ENCODE peak calls at places on chromosomes 3 and 15, in six cellular contexts. One of them, this sample, is unnamed.

GRCh38 chr15:65204236-65204930 is 6.9 kb downstream of the CILP start:
- DNase-seq in effector CD4-positive, alpha-beta T cell: no peak
- DNase-seq in AG09319: no peak
- DNase-seq in H4: no peak
- DNase-seq in C1 segment of cervical spinal cord: no peak
- DNase-seq in cardiac fibroblast: no peak
- DNase-seq in this sample: no peak

GRCh38 chr15:67086650-67086941 is 21.2 kb downstream of the SMAD3 start:
- DNase-seq in cardiac fibroblast: no peak
- DNase-seq in H4: no peak
- DNase-seq in C1 segment of cervical spinal cord: no peak
- DNase-seq in AG09319: no peak
- DNase-seq in effector CD4-positive, alpha-beta T cell: no peak
- DNase-seq in this sample: no peak

GRCh38 chr3:6228958-6229683 is 631.8 kb upstream of the GRM7 start:
- DNase-seq in C1 segment of cervical spinal cord: no peak
- DNase-seq in H4: no peak
- DNase-seq in cardiac fibroblast: no peak
- DNase-seq in effector CD4-positive, alpha-beta T cell: no peak
- DNase-seq in AG09319: no peak
- DNase-seq in this sample: no peak

GRCh38 chr3:123752228-123752627 is 131.9 kb downstream of the MYLK start:
- DNase-seq in H4: no peak
- DNase-seq in AG09319: no peak
- DNase-seq in effector CD4-positive, alpha-beta T cell: no peak
- DNase-seq in cardiac fibroblast: no peak
- DNase-seq in C1 segment of cervical spinal cord: no peak
- DNase-seq in this sample: no peak

GRCh38 chr3:48634661-48635221 is 520 bp downstream of the SLC26A6 start:
- DNase-seq in C1 segment of cervical spinal cord: no peak
- DNase-seq in H4: peak
- DNase-seq in effector CD4-positive, alpha-beta T cell: peak
- DNase-seq in cardiac fibroblast: peak
- DNase-seq in AG09319: peak
- DNase-seq in this sample: peak

GRCh38 chr3:14439501-14440167 is 37.2 kb downstream of the SLC6A6 start:
- DNase-seq in AG09319: no peak
- DNase-seq in effector CD4-positive, alpha-beta T cell: no peak
- DNase-seq in C1 segment of cervical spinal cord: no peak
- DNase-seq in H4: no peak
- DNase-seq in cardiac fibroblast: peak
- DNase-seq in this sample: no peak

GRCh38 chr3:127820221-127820870 is 2.0 kb downstream of the MGLL start:
- DNase-seq in cardiac fibroblast: peak
- DNase-seq in C1 segment of cervical spinal cord: no peak
- DNase-seq in effector CD4-positive, alpha-beta T cell: no peak
- DNase-seq in H4: no peak
- DNase-seq in AG09319: no peak
- DNase-seq in this sample: no peak

GRCh38 chr15:100601628-100602063 is 338 bp downstream of the LINS1 start:
- DNase-seq in C1 segment of cervical spinal cord: no peak
- DNase-seq in cardiac fibroblast: no peak
- DNase-seq in H4: peak
- DNase-seq in effector CD4-positive, alpha-beta T cell: no peak
- DNase-seq in AG09319: no peak
- DNase-seq in this sample: no peak

GRCh38 chr3:112376996-112377395 is 44.0 kb downstream of the CD200 start:
- DNase-seq in cardiac fibroblast: peak
- DNase-seq in C1 segment of cervical spinal cord: no peak
- DNase-seq in H4: no peak
- DNase-seq in effector CD4-positive, alpha-beta T cell: no peak
- DNase-seq in AG09319: no peak
- DNase-seq in this sample: no peak

GRCh38 chr3:178583963-178584575 is 47.8 kb downstream of the KCNMB2 start:
- DNase-seq in AG09319: no peak
- DNase-seq in H4: no peak
- DNase-seq in effector CD4-positive, alpha-beta T cell: no peak
- DNase-seq in C1 segment of cervical spinal cord: no peak
- DNase-seq in cardiac fibroblast: no peak
- DNase-seq in this sample: no peak

GRCh38 chr3:89227634-89228033 is 120.2 kb downstream of the EPHA3 start:
- DNase-seq in C1 segment of cervical spinal cord: no peak
- DNase-seq in cardiac fibroblast: peak
- DNase-seq in effector CD4-positive, alpha-beta T cell: no peak
- DNase-seq in H4: no peak
- DNase-seq in AG09319: no peak
- DNase-seq in this sample: no peak

GRCh38 chr3:127477396-127477795 is 113.1 kb downstream of the TPRA1 start:
- DNase-seq in H4: no peak
- DNase-seq in cardiac fibroblast: no peak
- DNase-seq in C1 segment of cervical spinal cord: no peak
- DNase-seq in effector CD4-positive, alpha-beta T cell: no peak
- DNase-seq in AG09319: no peak
- DNase-seq in this sample: no peak

GRCh38 chr3:185988080-185988815 is 50.4 kb upstream of the TRA2B start:
- DNase-seq in C1 segment of cervical spinal cord: no peak
- DNase-seq in cardiac fibroblast: no peak
- DNase-seq in H4: no peak
- DNase-seq in AG09319: no peak
- DNase-seq in effector CD4-positive, alpha-beta T cell: no peak
- DNase-seq in this sample: no peak

GRCh38 chr3:17740703-17741102 is 1.7 kb downstream of the TBC1D5 start:
- DNase-seq in H4: no peak
- DNase-seq in cardiac fibroblast: peak
- DNase-seq in AG09319: no peak
- DNase-seq in C1 segment of cervical spinal cord: no peak
- DNase-seq in effector CD4-positive, alpha-beta T cell: no peak
- DNase-seq in this sample: no peak

GRCh38 chr15:51533672-51534398 is 88.7 kb downstream of the DMXL2 start:
- DNase-seq in cardiac fibroblast: peak
- DNase-seq in C1 segment of cervical spinal cord: no peak
- DNase-seq in AG09319: no peak
- DNase-seq in H4: no peak
- DNase-seq in effector CD4-positive, alpha-beta T cell: no peak
- DNase-seq in this sample: no peak

GRCh38 chr15:86743283-86743903 is 663.7 kb downstream of the AGBL1 start:
- DNase-seq in C1 segment of cervical spinal cord: no peak
- DNase-seq in cardiac fibroblast: no peak
- DNase-seq in H4: peak
- DNase-seq in effector CD4-positive, alpha-beta T cell: peak
- DNase-seq in AG09319: no peak
- DNase-seq in this sample: no peak

GRCh38 chr15:39629376-39629775 is 48.5 kb downstream of the THBS1 start:
- DNase-seq in C1 segment of cervical spinal cord: no peak
- DNase-seq in cardiac fibroblast: peak
- DNase-seq in H4: no peak
- DNase-seq in effector CD4-positive, alpha-beta T cell: peak
- DNase-seq in AG09319: no peak
- DNase-seq in this sample: no peak

GRCh38 chr15:64354683-64355558 is 1.1 kb downstream of the CSNK1G1 start:
- DNase-seq in C1 segment of cervical spinal cord: no peak
- DNase-seq in H4: no peak
- DNase-seq in AG09319: no peak
- DNase-seq in cardiac fibroblast: no peak
- DNase-seq in effector CD4-positive, alpha-beta T cell: no peak
- DNase-seq in this sample: no peak

This sample was measured in hypothalamus.